ENCODE peak calls at places on chromosomes 2 and 18, in eight cellular contexts. One of them, this sample, is unnamed.

GRCh38 chr2:208982831-208983230 is 441.0 kb upstream of the MAP2 start:
- DNase-seq in tibial artery: no peak
- DNase-seq in sigmoid colon: no peak
- DNase-seq in GM23248: no peak
- DNase-seq in right lobe of liver: no peak
- DNase-seq in SJCRH30: no peak
- DNase-seq in Peyer's patch: no peak
- DNase-seq in lower lobe of right lung: no peak
- DNase-seq in this sample: no peak

GRCh38 chr2:38601463-38602135 is 1.1 kb downstream of the HNRNPLL start:
- DNase-seq in tibial artery: no peak
- DNase-seq in sigmoid colon: no peak
- DNase-seq in GM23248: peak; percentile 56
- DNase-seq in right lobe of liver: no peak
- DNase-seq in SJCRH30: peak; percentile 65
- DNase-seq in Peyer's patch: no peak
- DNase-seq in lower lobe of right lung: no peak
- DNase-seq in this sample: no peak

GRCh38 chr18:73884868-73885267 is 262.8 kb downstream of the FBXO15 start:
- DNase-seq in tibial artery: no peak
- DNase-seq in sigmoid colon: no peak
- DNase-seq in GM23248: no peak
- DNase-seq in right lobe of liver: no peak
- DNase-seq in SJCRH30: no peak
- DNase-seq in Peyer's patch: no peak
- DNase-seq in lower lobe of right lung: no peak
- DNase-seq in this sample: no peak

GRCh38 chr18:7617738-7618422 is 50.8 kb downstream of the PTPRM start:
- DNase-seq in tibial artery: peak; percentile 45
- DNase-seq in sigmoid colon: peak; percentile 82
- DNase-seq in GM23248: peak; percentile 89
- DNase-seq in right lobe of liver: peak; percentile 82
- DNase-seq in SJCRH30: no peak
- DNase-seq in Peyer's patch: no peak
- DNase-seq in lower lobe of right lung: no peak
- DNase-seq in this sample: no peak

GRCh38 chr2:144583741-144584453 is 64.0 kb upstream of the ZEB2 start:
- DNase-seq in tibial artery: no peak
- DNase-seq in sigmoid colon: no peak
- DNase-seq in GM23248: peak; percentile 92
- DNase-seq in right lobe of liver: no peak
- DNase-seq in SJCRH30: no peak
- DNase-seq in Peyer's patch: no peak
- DNase-seq in lower lobe of right lung: no peak
- DNase-seq in this sample: no peak

GRCh38 chr2:209696836-209697711 is 74.6 kb upstream of the UNC80 start:
- DNase-seq in tibial artery: no peak
- DNase-seq in sigmoid colon: no peak
- DNase-seq in GM23248: no peak
- DNase-seq in right lobe of liver: no peak
- DNase-seq in SJCRH30: peak; percentile 7
- DNase-seq in Peyer's patch: no peak
- DNase-seq in lower lobe of right lung: no peak
- DNase-seq in this sample: no peak

GRCh38 chr18:50004013-50004412 is 190.7 kb upstream of the ACAA2 start:
- DNase-seq in tibial artery: no peak
- DNase-seq in sigmoid colon: no peak
- DNase-seq in GM23248: no peak
- DNase-seq in right lobe of liver: no peak
- DNase-seq in SJCRH30: no peak
- DNase-seq in Peyer's patch: no peak
- DNase-seq in lower lobe of right lung: no peak
- DNase-seq in this sample: no peak

GRCh38 chr2:183029219-183029618 is 9.0 kb downstream of the NCKAP1 start:
- DNase-seq in tibial artery: no peak
- DNase-seq in sigmoid colon: no peak
- DNase-seq in GM23248: peak; percentile 30
- DNase-seq in right lobe of liver: no peak
- DNase-seq in SJCRH30: no peak
- DNase-seq in Peyer's patch: no peak
- DNase-seq in lower lobe of right lung: no peak
- DNase-seq in this sample: no peak

GRCh38 chr2:82913566-82913965 is 1545.5 kb downstream of the SUCLG1 start:
- DNase-seq in tibial artery: no peak
- DNase-seq in sigmoid colon: no peak
- DNase-seq in GM23248: no peak
- DNase-seq in right lobe of liver: no peak
- DNase-seq in SJCRH30: no peak
- DNase-seq in Peyer's patch: no peak
- DNase-seq in lower lobe of right lung: no peak
- DNase-seq in this sample: no peak

GRCh38 chr18:72820571-72820970 is 47.2 kb downstream of the NETO1 start:
- DNase-seq in tibial artery: no peak
- DNase-seq in sigmoid colon: no peak
- DNase-seq in GM23248: no peak
- DNase-seq in right lobe of liver: no peak
- DNase-seq in SJCRH30: no peak
- DNase-seq in Peyer's patch: no peak
- DNase-seq in lower lobe of right lung: no peak
- DNase-seq in this sample: no peak

GRCh38 chr18:72826736-72827135 is 41.1 kb downstream of the NETO1 start:
- DNase-seq in tibial artery: no peak
- DNase-seq in sigmoid colon: no peak
- DNase-seq in GM23248: no peak
- DNase-seq in right lobe of liver: no peak
- DNase-seq in SJCRH30: no peak
- DNase-seq in Peyer's patch: no peak
- DNase-seq in lower lobe of right lung: no peak
- DNase-seq in this sample: no peak

GRCh38 chr18:72819050-72819449 is 48.7 kb downstream of the NETO1 start:
- DNase-seq in tibial artery: no peak
- DNase-seq in sigmoid colon: no peak
- DNase-seq in GM23248: no peak
- DNase-seq in right lobe of liver: no peak
- DNase-seq in SJCRH30: no peak
- DNase-seq in Peyer's patch: no peak
- DNase-seq in lower lobe of right lung: no peak
- DNase-seq in this sample: no peak

GRCh38 chr18:72822202-72822601 is 45.6 kb downstream of the NETO1 start:
- DNase-seq in tibial artery: no peak
- DNase-seq in sigmoid colon: no peak
- DNase-seq in GM23248: no peak
- DNase-seq in right lobe of liver: no peak
- DNase-seq in SJCRH30: no peak
- DNase-seq in Peyer's patch: no peak
- DNase-seq in lower lobe of right lung: no peak
- DNase-seq in this sample: no peak

DNA sequence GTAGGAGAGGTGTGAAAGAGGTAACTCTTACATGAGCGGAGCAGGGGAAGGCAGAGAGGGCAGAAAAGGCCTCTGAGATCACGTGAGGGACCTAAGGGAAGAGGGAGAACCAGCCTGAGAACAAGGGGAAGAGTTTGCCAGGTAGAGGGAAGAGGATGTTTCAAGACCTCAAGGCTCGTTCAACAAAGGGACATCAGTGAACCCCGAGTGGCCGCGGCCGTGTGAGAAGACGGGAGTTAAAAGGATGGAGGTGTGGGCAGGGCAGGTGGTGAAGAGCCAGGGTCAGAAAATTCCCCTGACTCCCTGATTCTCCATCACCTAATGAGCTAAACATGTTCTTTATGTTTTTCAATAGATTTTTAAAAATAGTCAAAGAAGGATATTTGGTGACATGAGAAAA is 44.4 kb downstream of the NETO1 start:
- DNase-seq in tibial artery: no peak
- DNase-seq in sigmoid colon: no peak
- DNase-seq in GM23248: no peak
- DNase-seq in right lobe of liver: no peak
- DNase-seq in SJCRH30: no peak
- DNase-seq in Peyer's patch: no peak
- DNase-seq in lower lobe of right lung: no peak
- DNase-seq in this sample: no peak
- H3K4me3 ChIP-seq in tibial artery: no peak overlapping the region
- H3K4me3 ChIP-seq in sigmoid colon: no peak overlapping the region
- H3K4me3 ChIP-seq in GM23248: no peak overlapping the region
- H3K4me3 ChIP-seq in right lobe of liver: no peak overlapping the region
- H3K4me3 ChIP-seq in SJCRH30: no peak overlapping the region
- H3K4me3 ChIP-seq in Peyer's patch: no peak overlapping the region
- H3K4me3 ChIP-seq in lower lobe of right lung: no peak overlapping the region
- H3K4me3 ChIP-seq in this sample: no peak overlapping the region

DNA sequence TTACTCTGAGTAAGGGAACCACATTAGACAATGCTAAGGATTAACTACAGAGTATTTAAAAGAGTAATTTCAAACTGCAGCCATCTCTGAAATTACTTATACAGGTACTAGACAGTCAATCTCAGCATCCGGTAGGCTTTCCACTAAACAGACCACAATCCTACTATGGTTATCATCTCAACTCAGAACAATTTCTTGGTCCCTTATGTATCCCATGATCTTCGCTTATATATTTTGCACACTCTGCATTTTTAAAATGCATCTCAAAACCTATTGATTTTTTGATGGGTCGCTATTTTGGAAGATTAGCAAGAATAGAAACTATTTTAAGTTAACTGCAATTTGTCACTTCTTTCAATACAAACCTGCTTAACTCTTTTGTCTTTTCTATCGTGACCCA is 1.4 kb downstream of the PPP4R1 start:
- DNase-seq in tibial artery: no peak
- DNase-seq in sigmoid colon: no peak
- DNase-seq in GM23248: no peak
- DNase-seq in right lobe of liver: no peak
- DNase-seq in SJCRH30: no peak
- DNase-seq in Peyer's patch: no peak
- DNase-seq in lower lobe of right lung: no peak
- DNase-seq in this sample: no peak
- H3K4me1 ChIP-seq in tibial artery: peaks cover 39% of the 10 kb centered on the region
- H3K4me1 ChIP-seq in sigmoid colon: peaks cover 60% of the 10 kb centered on the region
- H3K4me1 ChIP-seq in GM23248: peaks cover 43% of the 10 kb centered on the region
- H3K4me1 ChIP-seq in right lobe of liver: no peaks in the 10 kb centered on the region
- H3K4me1 ChIP-seq in SJCRH30: peaks cover 2% of the 10 kb centered on the region
- H3K4me1 ChIP-seq in Peyer's patch: peaks cover 42% of the 10 kb centered on the region
- H3K4me1 ChIP-seq in lower lobe of right lung: peaks cover 57% of the 10 kb centered on the region
- H3K4me1 ChIP-seq in this sample: peaks cover 70% of the 10 kb centered on the region

GRCh38 chr18:79684283-79684631 is 4.7 kb downstream of the CTDP1 start:
- DNase-seq in tibial artery: no peak
- DNase-seq in sigmoid colon: no peak
- DNase-seq in GM23248: no peak
- DNase-seq in right lobe of liver: no peak
- DNase-seq in SJCRH30: no peak
- DNase-seq in Peyer's patch: no peak
- DNase-seq in lower lobe of right lung: no peak
- DNase-seq in this sample: no peak

GRCh38 chr18:79682481-79682880 is 2.9 kb downstream of the CTDP1 start:
- DNase-seq in tibial artery: no peak
- DNase-seq in sigmoid colon: no peak
- DNase-seq in GM23248: no peak
- DNase-seq in right lobe of liver: no peak
- DNase-seq in SJCRH30: no peak
- DNase-seq in Peyer's patch: no peak
- DNase-seq in lower lobe of right lung: no peak
- DNase-seq in this sample: no peak

GRCh38 chr18:79683626-79684282 is 4.2 kb downstream of the CTDP1 start:
- DNase-seq in tibial artery: no peak
- DNase-seq in sigmoid colon: no peak
- DNase-seq in GM23248: no peak
- DNase-seq in right lobe of liver: no peak
- DNase-seq in SJCRH30: no peak
- DNase-seq in Peyer's patch: no peak
- DNase-seq in lower lobe of right lung: no peak
- DNase-seq in this sample: no peak

GRCh38 chr18:79681484-79682387 is 2.1 kb downstream of the CTDP1 start:
- DNase-seq in tibial artery: no peak
- DNase-seq in sigmoid colon: no peak
- DNase-seq in GM23248: peak; percentile 3
- DNase-seq in right lobe of liver: no peak
- DNase-seq in SJCRH30: no peak
- DNase-seq in Peyer's patch: peak; percentile 59
- DNase-seq in lower lobe of right lung: no peak
- DNase-seq in this sample: no peak

DNA sequence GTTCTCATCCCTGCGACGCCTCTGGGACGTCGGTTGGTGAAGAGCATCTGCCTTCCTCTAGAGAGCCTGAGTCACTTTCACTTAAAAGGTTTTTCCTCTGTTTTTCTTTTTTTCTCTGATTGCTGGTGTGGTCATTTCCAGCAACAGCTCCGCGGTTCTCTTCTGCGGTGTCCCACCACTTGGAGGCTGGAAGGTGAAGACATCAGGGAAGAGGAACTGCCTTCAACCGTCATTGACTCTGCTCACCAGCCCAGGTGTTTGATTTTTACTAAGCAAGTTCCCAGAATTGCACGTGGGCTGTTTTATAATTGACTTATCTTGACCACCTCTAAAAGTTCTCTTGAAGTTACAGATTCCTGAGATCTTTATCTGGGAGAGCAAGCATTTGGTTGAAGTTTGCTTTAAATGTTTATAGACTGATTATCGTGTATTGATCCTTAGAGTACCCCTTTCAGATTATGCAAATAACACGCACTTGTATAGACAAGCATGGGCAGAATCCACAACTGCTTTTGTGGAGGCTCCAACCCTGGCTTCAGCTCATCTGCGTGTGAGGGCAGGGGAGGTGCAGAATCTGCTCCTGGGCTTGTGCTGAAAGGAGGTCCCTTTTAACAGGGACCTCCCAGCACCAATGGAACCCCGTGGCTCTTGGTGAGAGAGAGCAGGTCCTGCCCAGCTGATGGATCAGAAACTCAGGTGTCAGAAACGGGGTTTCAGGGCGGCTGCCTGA is 3.5 kb downstream of the CTDP1 start:
- DNase-seq in tibial artery: no peak
- DNase-seq in sigmoid colon: no peak
- DNase-seq in GM23248: no peak
- DNase-seq in right lobe of liver: no peak
- DNase-seq in SJCRH30: no peak
- DNase-seq in Peyer's patch: peak; percentile 40
- DNase-seq in lower lobe of right lung: no peak
- DNase-seq in this sample: no peak
- H3K4me3 ChIP-seq in tibial artery: no peak overlapping the region
- H3K4me3 ChIP-seq in sigmoid colon: no peak overlapping the region
- H3K4me3 ChIP-seq in GM23248: no peak overlapping the region
- H3K4me3 ChIP-seq in right lobe of liver: no peak overlapping the region
- H3K4me3 ChIP-seq in SJCRH30: no peak overlapping the region
- H3K4me3 ChIP-seq in Peyer's patch: no peak overlapping the region
- H3K4me3 ChIP-seq in lower lobe of right lung: no peak overlapping the region
- H3K4me3 ChIP-seq in this sample: no peak overlapping the region

DNA sequence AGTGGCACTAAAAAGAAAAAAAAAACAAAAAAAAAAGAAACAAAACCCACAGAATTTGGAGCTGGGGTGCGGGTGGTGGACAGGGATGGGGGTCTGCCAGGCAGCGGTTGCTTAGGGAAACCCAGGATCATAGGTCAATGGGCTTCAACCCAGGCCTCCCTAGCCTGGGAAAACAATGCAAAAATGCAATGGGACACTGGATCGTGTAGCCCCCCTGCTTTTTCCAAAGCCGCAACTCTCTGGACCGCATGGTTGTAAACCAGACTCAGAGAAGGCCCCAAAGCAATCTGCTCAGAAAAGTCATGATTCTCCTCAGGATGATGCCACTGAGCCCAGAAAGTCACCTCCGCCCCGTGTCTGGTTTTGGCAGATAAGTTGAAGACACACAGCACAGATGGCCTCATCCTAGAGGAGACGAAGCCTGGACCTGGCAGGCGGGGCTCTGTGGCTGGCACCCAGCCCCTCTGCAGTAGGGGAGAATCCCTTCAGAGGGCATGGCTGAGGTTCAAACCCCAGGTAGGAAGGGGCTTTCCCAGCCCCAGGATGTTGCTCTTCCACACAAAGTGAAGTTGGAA is 5.1 kb downstream of the DLX2 start:
- DNase-seq in tibial artery: no peak
- DNase-seq in sigmoid colon: no peak
- DNase-seq in GM23248: peak; percentile 80
- DNase-seq in right lobe of liver: no peak
- DNase-seq in SJCRH30: no peak
- DNase-seq in Peyer's patch: no peak
- DNase-seq in lower lobe of right lung: no peak
- DNase-seq in this sample: no peak
- H3K4me1 ChIP-seq in tibial artery: peaks cover 84% of the 10 kb centered on the region
- H3K4me1 ChIP-seq in sigmoid colon: peaks cover 86% of the 10 kb centered on the region
- H3K4me1 ChIP-seq in GM23248: peaks cover 43% of the 10 kb centered on the region
- H3K4me1 ChIP-seq in right lobe of liver: no peaks in the 10 kb centered on the region
- H3K4me1 ChIP-seq in SJCRH30: no peaks in the 10 kb centered on the region
- H3K4me1 ChIP-seq in Peyer's patch: peaks cover 73% of the 10 kb centered on the region
- H3K4me1 ChIP-seq in lower lobe of right lung: peaks cover 75% of the 10 kb centered on the region
- H3K4me1 ChIP-seq in this sample: peaks cover 79% of the 10 kb centered on the region

This sample was measured in left ventricle myocardium inferior.